ENCODE peak calls at places on chromosomes 1 and 21, in eight cellular contexts. One of them, this sample, is unnamed.
A peak's percentile ranks its signal among the peaks of the same experiment; 100 is the strongest.

GRCh38 chr1:171860696-171861095 is 19.4 kb downstream of the DNM3 start:
- DNase-seq in HS-27A: no peak
- DNase-seq in stimulated activated CD8-positive, alpha-beta memory T cell treated with anti-CD3 and anti-CD28 coated beads, Interleukin-4, amount 100 ng/mL, for 4 hours: no peak
- DNase-seq in neuronal stem cell: no peak
- DNase-seq in GM12892: no peak
- DNase-seq in fibroblast of lung: no peak
- DNase-seq in occipital lobe: no peak
- DNase-seq in substantia nigra: no peak
- DNase-seq in this sample: no peak

GRCh38 chr1:235124665-235125064 is 4.0 kb downstream of the TOMM20 start:
- DNase-seq in HS-27A: no peak
- DNase-seq in stimulated activated CD8-positive, alpha-beta memory T cell treated with anti-CD3 and anti-CD28 coated beads, Interleukin-4, amount 100 ng/mL, for 4 hours: no peak
- DNase-seq in neuronal stem cell: no peak
- DNase-seq in GM12892: no peak
- DNase-seq in fibroblast of lung: no peak
- DNase-seq in occipital lobe: no peak
- DNase-seq in substantia nigra: no peak
- DNase-seq in this sample: no peak

GRCh38 chr21:35509004-35509704 is 460.1 kb upstream of the RUNX1 start:
- DNase-seq in HS-27A: no peak
- DNase-seq in stimulated activated CD8-positive, alpha-beta memory T cell treated with anti-CD3 and anti-CD28 coated beads, Interleukin-4, amount 100 ng/mL, for 4 hours: no peak
- DNase-seq in neuronal stem cell: no peak
- DNase-seq in GM12892: no peak
- DNase-seq in fibroblast of lung: no peak
- DNase-seq in occipital lobe: no peak
- DNase-seq in substantia nigra: no peak
- DNase-seq in this sample: no peak

GRCh38 chr1:217780993-217781392 is 149.8 kb downstream of the SPATA17 start:
- DNase-seq in HS-27A: no peak
- DNase-seq in stimulated activated CD8-positive, alpha-beta memory T cell treated with anti-CD3 and anti-CD28 coated beads, Interleukin-4, amount 100 ng/mL, for 4 hours: no peak
- DNase-seq in neuronal stem cell: no peak
- DNase-seq in GM12892: no peak
- DNase-seq in fibroblast of lung: no peak
- DNase-seq in occipital lobe: no peak
- DNase-seq in substantia nigra: no peak
- DNase-seq in this sample: no peak

GRCh38 chr1:43799656-43800629 is 92.6 kb downstream of the ST3GAL3 start:
- DNase-seq in HS-27A: no peak
- DNase-seq in stimulated activated CD8-positive, alpha-beta memory T cell treated with anti-CD3 and anti-CD28 coated beads, Interleukin-4, amount 100 ng/mL, for 4 hours: no peak
- DNase-seq in neuronal stem cell: no peak
- DNase-seq in GM12892: no peak
- DNase-seq in fibroblast of lung: peak; percentile 93
- DNase-seq in occipital lobe: no peak
- DNase-seq in substantia nigra: no peak
- DNase-seq in this sample: no peak

GRCh38 chr1:151486557-151486956 is 24.6 kb upstream of the CGN start:
- DNase-seq in HS-27A: no peak
- DNase-seq in stimulated activated CD8-positive, alpha-beta memory T cell treated with anti-CD3 and anti-CD28 coated beads, Interleukin-4, amount 100 ng/mL, for 4 hours: no peak
- DNase-seq in neuronal stem cell: no peak
- DNase-seq in GM12892: no peak
- DNase-seq in fibroblast of lung: no peak
- DNase-seq in occipital lobe: no peak
- DNase-seq in substantia nigra: no peak
- DNase-seq in this sample: no peak

GRCh38 chr1:37448691-37449417 is 25.5 kb upstream of the ZC3H12A start:
- DNase-seq in HS-27A: no peak
- DNase-seq in stimulated activated CD8-positive, alpha-beta memory T cell treated with anti-CD3 and anti-CD28 coated beads, Interleukin-4, amount 100 ng/mL, for 4 hours: no peak
- DNase-seq in neuronal stem cell: no peak
- DNase-seq in GM12892: no peak
- DNase-seq in fibroblast of lung: no peak
- DNase-seq in occipital lobe: no peak
- DNase-seq in substantia nigra: no peak
- DNase-seq in this sample: no peak

GRCh38 chr1:234976880-234977680 is 151.6 kb downstream of the TOMM20 start:
- DNase-seq in HS-27A: no peak
- DNase-seq in stimulated activated CD8-positive, alpha-beta memory T cell treated with anti-CD3 and anti-CD28 coated beads, Interleukin-4, amount 100 ng/mL, for 4 hours: no peak
- DNase-seq in neuronal stem cell: no peak
- DNase-seq in GM12892: no peak
- DNase-seq in fibroblast of lung: no peak
- DNase-seq in occipital lobe: no peak
- DNase-seq in substantia nigra: no peak
- DNase-seq in this sample: no peak

GRCh38 chr21:44866780-44867179 is 6.7 kb downstream of the PTTG1IP start:
- DNase-seq in HS-27A: no peak
- DNase-seq in stimulated activated CD8-positive, alpha-beta memory T cell treated with anti-CD3 and anti-CD28 coated beads, Interleukin-4, amount 100 ng/mL, for 4 hours: no peak
- DNase-seq in neuronal stem cell: no peak
- DNase-seq in GM12892: no peak
- DNase-seq in fibroblast of lung: peak; percentile 40
- DNase-seq in occipital lobe: peak; percentile 36
- DNase-seq in substantia nigra: no peak
- DNase-seq in this sample: no peak

This sample was measured in esophagus squamous epithelium.